ENCODE peak calls at places on chromosomes 13 and 19, in five cellular contexts. Q is neural progenitor cell, P is mammary epithelial cell, W is K562, K is PC-3. C is an unnamed sample.

GRCh38 chr13:98751397-98752110 is 918 bp downstream of the SLC15A1 start:
- DNase-seq in Q (peak), P (no peak), W (no peak), K (peak), C (peak)

GRCh38 chr13:30805603-30806011 is 70.3 kb downstream of the ALOX5AP start:
- DNase-seq in Q (no peak), P (peak), W (no peak), K (no peak), C (no peak)

GRCh38 chr19:56637976-56638555 is 4.9 kb upstream of the SMIM17 start:
- DNase-seq in Q (peak), P (peak), W (peak), K (peak), C (peak)

GRCh38 chr19:18053571-18054219 is 33.0 kb downstream of the IL12RB1 start:
- DNase-seq in Q (no peak), P (no peak), W (no peak), K (peak), C (peak)

GRCh38 chr19:800360-801029 is 3.2 kb downstream of the PTBP1 start:
- DNase-seq in Q (no peak), P (peak), W (no peak), K (peak), C (peak)

GRCh38 chr13:78978381-78978998 is 319.5 kb upstream of the OBI1 start:
- DNase-seq in Q (peak), P (peak), W (peak), K (peak), C (peak)

GRCh38 chr19:18049390-18049789 is 37.3 kb downstream of the IL12RB1 start:
- DNase-seq in Q (no peak), P (no peak), W (no peak), K (no peak), C (peak)

GRCh38 chr19:287381-287871 is 3.8 kb downstream of the PLPP2 start:
- DNase-seq in Q (no peak), P (no peak), W (no peak), K (no peak), C (no peak)

GRCh38 chr19:32388393-32388724 is 17.2 kb upstream of the DPY19L3 start:
- DNase-seq in Q (no peak), P (no peak), W (no peak), K (no peak), C (no peak)

GRCh38 chr19:44745386-44745831 is 3.1 kb upstream of the BCL3 start:
- DNase-seq in Q (peak), P (peak), W (peak), K (peak), C (peak)

GRCh38 chr19:12260236-12260635 is 34.4 kb downstream of the ZNF44 start:
- DNase-seq in Q (no peak), P (no peak), W (no peak), K (no peak), C (no peak)

GRCh38 chr13:111513766-111514611 is 193.5 kb downstream of the TEX29 start:
- DNase-seq in Q (no peak), P (no peak), W (no peak), K (no peak), C (no peak)

GRCh38 chr13:105363747-105364177 is 1171.7 kb downstream of the EFNB2 start:
- DNase-seq in Q (peak), P (no peak), W (no peak), K (no peak), C (peak)

GRCh38 chr19:6185093-6185824 is 49.8 kb downstream of the ACSBG2 start:
- DNase-seq in Q (no peak), P (no peak), W (no peak), K (no peak), C (no peak)

GRCh38 chr19:459724-460511 is 915 bp downstream of the SHC2 start:
- DNase-seq in Q (peak), P (no peak), W (peak), K (peak), C (peak)

GRCh38 chr19:32317045-32317444 is 28.4 kb upstream of the ZNF507 start:
- DNase-seq in Q (no peak), P (no peak), W (no peak), K (no peak), C (no peak)

GRCh38 chr13:92221916-92222315 is 823.5 kb downstream of the GPC5 start:
- DNase-seq in Q (peak), P (no peak), W (no peak), K (no peak), C (peak)

GRCh38 chr19:50695251-50696064 is 24.1 kb downstream of the SHANK1 start:
- DNase-seq in Q (peak), P (no peak), W (peak), K (no peak), C (no peak)

GRCh38 chr13:108083056-108083455 is 132.3 kb downstream of the LIG4 start:
- DNase-seq in Q (no peak), P (peak), W (no peak), K (peak), C (no peak)

GRCh38 chr13:36945078-36945477 is 25.0 kb upstream of the SMAD9 start:
- DNase-seq in Q (peak), P (no peak), W (no peak), K (no peak), C (no peak)

GRCh38 chr13:93039131-93039530 is 187.5 kb upstream of the GPC6 start:
- DNase-seq in Q (no peak), P (no peak), W (no peak), K (no peak), C (peak)

GRCh38 chr19:1774999-1775772 is 21.9 kb downstream of the ONECUT3 start:
- DNase-seq in Q (no peak), P (no peak), W (peak), K (no peak), C (no peak)

GRCh38 chr13:28140433-28141125 is 2.2 kb downstream of the PAN3 start:
- DNase-seq in Q (peak), P (no peak), W (no peak), K (peak), C (no peak)

GRCh38 chr13:28476919-28477708 is 17.8 kb downstream of the FLT1 start:
- DNase-seq in Q (no peak), P (no peak), W (no peak), K (no peak), C (no peak)

GRCh38 chr19:51337861-51338562 is 3.9 kb downstream of the VSIG10L start:
- DNase-seq in Q (no peak), P (no peak), W (no peak), K (no peak), C (no peak)

GRCh38 chr19:3722443-3723109 is 14.4 kb downstream of the TJP3 start:
- DNase-seq in Q (peak), P (no peak), W (peak), K (peak), C (no peak)

GRCh38 chr13:20140487-20140886 is 20.4 kb downstream of the GJA3 start:
- DNase-seq in Q (no peak), P (no peak), W (no peak), K (no peak), C (no peak)

GRCh38 chr19:58575183-58576041 is 2.3 kb upstream of the MZF1 start:
- DNase-seq in Q (peak), P (peak), W (peak), K (peak), C (peak)

GRCh38 chr13:22757530-22758120 is 423.2 kb upstream of the SGCG start:
- DNase-seq in Q (peak), P (no peak), W (no peak), K (peak), C (peak)

GRCh38 chr13:38401276-38401675 is 51.6 kb downstream of the UFM1 start:
- DNase-seq in Q (no peak), P (no peak), W (no peak), K (no peak), C (peak)

GRCh38 chr19:14116525-14116917 is 1.0 kb downstream of the PRKACA start:
- DNase-seq in Q (no peak), P (no peak), W (no peak), K (no peak), C (no peak)

GRCh38 chr19:14118165-14119051 is 846 bp upstream of the PRKACA start:
- DNase-seq in Q (peak), P (peak), W (no peak), K (no peak), C (peak)

GRCh38 chr19:14115761-14116160 is 1.8 kb downstream of the PRKACA start:
- DNase-seq in Q (no peak), P (no peak), W (no peak), K (no peak), C (no peak)

GRCh38 chr19:14116918-14117578 is 514 bp downstream of the PRKACA start:
- DNase-seq in Q (no peak), P (no peak), W (peak), K (no peak), C (no peak)

DNA sequence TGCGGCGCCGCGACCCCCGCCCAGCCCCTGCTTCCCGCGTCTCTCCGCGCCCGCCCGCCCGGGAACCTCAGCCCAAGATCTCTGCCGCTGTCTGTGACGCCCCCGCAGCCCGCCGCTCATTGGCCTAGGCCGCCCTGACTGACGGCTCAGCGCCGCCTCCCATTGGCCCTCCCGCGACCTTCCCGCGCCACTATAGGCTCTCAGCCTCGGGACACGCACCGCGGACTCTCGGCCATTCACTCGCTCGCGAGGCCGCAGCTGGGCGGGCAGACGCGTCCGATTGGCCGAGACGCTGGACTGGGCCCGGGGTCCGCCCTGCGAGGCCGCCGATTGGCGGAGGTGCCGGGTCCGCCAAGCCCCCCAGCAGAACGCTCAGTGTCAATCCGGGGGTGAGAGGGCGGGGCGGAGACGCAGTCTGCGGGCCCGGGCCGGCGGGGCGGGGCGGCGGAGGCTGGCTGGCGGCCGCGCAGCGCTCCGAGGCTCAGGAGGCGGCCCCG is at the start of gene PRKACA:
- DNase-seq in Q (peak), P (peak), W (peak), K (peak), C (peak)
- TF ChIP-seq EZH2 in Q (no peak), P (no peak), W (no peak), K (no peak), C (no peak)

GRCh38 chr19:41478171-41478570 is 35.2 kb downstream of the ERICH4 start:
- DNase-seq in Q (no peak), P (no peak), W (no peak), K (no peak), C (no peak)

GRCh38 chr19:41478875-41479756 is 36.2 kb downstream of the ERICH4 start:
- DNase-seq in Q (no peak), P (no peak), W (no peak), K (no peak), C (no peak)

GRCh38 chr19:41480336-41480735 is 37.4 kb downstream of the ERICH4 start:
- DNase-seq in Q (no peak), P (no peak), W (no peak), K (no peak), C (no peak)

GRCh38 chr19:41479757-41480191 is 36.8 kb downstream of the ERICH4 start:
- DNase-seq in Q (no peak), P (no peak), W (peak), K (no peak), C (no peak)

DNA sequence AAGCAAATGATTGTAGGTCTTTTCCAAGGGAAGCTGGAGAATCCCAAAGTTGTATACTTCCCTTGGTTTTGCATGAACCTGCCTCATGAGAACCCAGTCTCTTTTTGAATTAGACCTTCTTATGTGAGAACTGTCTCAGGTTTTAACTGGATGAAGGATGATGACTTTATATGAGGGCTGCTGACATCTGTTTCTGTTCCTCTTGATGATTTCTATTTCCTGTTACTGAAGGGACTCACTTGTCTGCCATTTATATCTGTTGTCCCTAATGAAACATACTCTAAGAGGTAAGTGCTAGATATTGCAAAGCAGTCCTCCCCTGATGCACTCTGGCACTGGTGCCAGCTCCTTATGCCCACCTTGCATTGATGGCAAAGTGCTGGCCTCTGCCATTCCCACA is 33.6 kb downstream of the ERICH4 start:
- DNase-seq in Q (no peak), P (no peak), W (no peak), K (no peak), C (no peak)
- H3K4me3 ChIP-seq in Q (no peak), P (no peak), W (no peak), K (no peak), C (no peak)

GRCh38 chr19:39449116-39449797 is 3.9 kb downstream of the SUPT5H start:
- DNase-seq in Q (no peak), P (no peak), W (no peak), K (no peak), C (no peak)
- H3K9ac ChIP-seq in Q (no peak), P (no peak), W (no peak), K (no peak), C (no peak)

GRCh38 chr13:63081400-63082014 is 1665.9 kb upstream of the PCDH20 start:
- DNase-seq in Q (no peak), P (no peak), W (no peak), K (no peak), C (no peak)
- TF ChIP-seq EZH2 in Q (no peak), P (no peak), W (no peak), K (no peak), C (no peak)

GRCh38 chr13:113838711-113839201 is 25.1 kb downstream of the GAS6 start:
- DNase-seq in Q (no peak), P (no peak), W (no peak), K (no peak), C (no peak)
- H3K4me3 ChIP-seq in Q (no peak), P (peak), W (no peak), K (no peak), C (peak)

C was measured in fibroblast of lung.